ENCODE peak calls at places on chromosomes 11 and 22, in eight cellular contexts. U is epithelial cell of esophagus; F is left ventricle myocardium inferior; N is A549; X is left lung; S is PC-3; J is naive thymus-derived CD4-positive, alpha-beta T cell; O is astrocyte of the cerebellum. T is an unnamed sample.

GRCh38 chr11:83241291-83241946 is 44.7 kb downstream of the CCDC90B start:
- DNase-seq in J (no peak), O (peak), N (peak), U (peak), F (no peak), S (peak), X (no peak), T (peak)

GRCh38 chr22:32649515-32650200 is 151.8 kb upstream of the TIMP3 start:
- DNase-seq in N (no peak), X (peak), F (no peak), S (no peak), J (no peak), U (no peak), O (no peak), T (peak)

GRCh38 chr11:74683941-74684481 is 47.2 kb downstream of the CHRDL2 start:
- DNase-seq in U (no peak), F (no peak), J (no peak), X (no peak), O (no peak), S (peak), N (no peak), T (no peak)

GRCh38 chr11:103541186-103541795 is 432.1 kb downstream of the DYNC2H1 start:
- DNase-seq in N (no peak), U (peak), J (no peak), F (no peak), O (no peak), S (no peak), X (no peak), T (no peak)

GRCh38 chr22:45429921-45430775 is 16.7 kb downstream of the RIBC2 start:
- DNase-seq in S (no peak), U (no peak), O (no peak), J (no peak), N (no peak), F (no peak), X (no peak), T (no peak)

GRCh38 chr22:27454807-27455450 is 346.6 kb downstream of the MN1 start:
- DNase-seq in J (no peak), U (no peak), X (no peak), S (no peak), N (no peak), F (no peak), O (no peak), T (no peak)

GRCh38 chr22:25420925-25421904 is 143.3 kb upstream of the GRK3 start:
- DNase-seq in S (no peak), J (no peak), U (no peak), N (no peak), F (no peak), O (no peak), X (no peak), T (no peak)

GRCh38 chr11:20164152-20164551 is 3.9 kb upstream of the DBX1 start:
- DNase-seq in U (no peak), O (no peak), S (no peak), F (no peak), N (no peak), J (no peak), X (no peak), T (no peak)

GRCh38 chr11:131204984-131205383 is 165.4 kb upstream of the NTM start:
- DNase-seq in X (no peak), S (no peak), J (no peak), O (no peak), F (no peak), N (no peak), U (no peak), T (no peak)

GRCh38 chr11:19101803-19102520 is 15.0 kb upstream of the ZDHHC13 start:
- DNase-seq in X (no peak), S (peak), F (no peak), O (no peak), N (no peak), U (peak), J (no peak), T (no peak)

GRCh38 chr11:79192836-79193235 is 248.0 kb downstream of the TENM4 start:
- DNase-seq in F (no peak), N (no peak), O (no peak), X (no peak), U (no peak), S (no peak), J (no peak), T (no peak)

GRCh38 chr22:24170189-24170588 is 11.1 kb upstream of the SUSD2 start:
- DNase-seq in F (no peak), X (no peak), N (no peak), O (no peak), J (no peak), S (no peak), U (no peak), T (no peak)

GRCh38 chr11:72220696-72221363 is 3.7 kb upstream of the INPPL1 start:
- DNase-seq in S (no peak), F (no peak), O (no peak), U (no peak), N (no peak), X (no peak), J (no peak), T (no peak)

GRCh38 chr11:57368106-57368826 is 12.7 kb downstream of the PRG3 start:
- DNase-seq in F (no peak), U (peak), N (no peak), S (peak), X (peak), J (no peak), O (no peak), T (no peak)

GRCh38 chr11:112289588-112290461 is 29.2 kb upstream of the PLET1 start:
- DNase-seq in F (peak), J (peak), N (peak), O (no peak), S (peak), X (peak), U (peak), T (no peak)

GRCh38 chr11:99199336-99199735 is 178.6 kb downstream of the CNTN5 start:
- DNase-seq in J (no peak), U (no peak), O (peak), X (no peak), S (no peak), F (no peak), N (no peak), T (peak)

GRCh38 chr22:43885319-43885671 is 6.5 kb downstream of the PNPLA5 start:
- DNase-seq in N (no peak), X (peak), J (no peak), S (no peak), U (no peak), O (no peak), F (no peak), T (no peak)

GRCh38 chr11:110295086-110295485 is 1.3 kb downstream of the RDX start:
- DNase-seq in U (no peak), S (no peak), X (no peak), N (no peak), F (no peak), J (no peak), O (no peak), T (no peak)
- H3K4me3 ChIP-seq in U (peak), S (peak), X (peak), N (peak), F (peak), J (no peak), O (peak), T (peak)

GRCh38 chr11:8426076-8426475 is 162.4 kb upstream of the LMO1 start:
- DNase-seq in J (no peak), F (no peak), O (no peak), X (no peak), S (no peak), N (no peak), U (no peak), T (no peak)

DNA sequence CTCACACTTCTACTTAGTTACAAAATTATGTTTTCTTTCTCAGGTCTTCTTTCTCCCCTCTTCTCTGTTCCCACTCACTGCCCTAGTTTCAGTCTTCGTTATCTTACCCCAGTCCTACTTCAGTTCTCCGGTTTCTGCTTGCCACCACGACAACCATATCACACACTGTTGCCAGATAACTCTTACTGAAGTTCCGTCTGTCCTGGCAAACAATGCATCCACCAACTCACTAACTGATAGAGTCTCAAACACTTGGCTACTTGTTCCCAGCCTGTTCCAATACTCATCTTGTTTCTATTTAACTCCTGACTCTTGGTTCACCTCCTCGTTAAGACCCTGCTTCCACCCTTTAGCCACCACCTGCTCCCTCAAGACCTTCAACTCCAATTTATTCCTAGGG is 164.5 kb downstream of the STK33 start:
- DNase-seq in N (no peak), S (no peak), X (no peak), O (no peak), J (no peak), F (no peak), U (no peak), T (no peak)
- H3K4me3 ChIP-seq in N (no peak), S (no peak), X (no peak), O (no peak), J (no peak), F (no peak), U (no peak), T (no peak)

GRCh38 chr22:37293172-37293571 is 10.9 kb downstream of the CYTH4 start:
- DNase-seq in S (no peak), J (no peak), N (no peak), U (no peak), O (no peak), F (no peak), X (no peak), T (no peak)
- H3K4me3 ChIP-seq in S (no peak), J (no peak), N (no peak), U (no peak), O (no peak), F (no peak), X (no peak), T (no peak)

GRCh38 chr22:19447388-19448075 is at the start of gene C22orf39:
- DNase-seq in S (peak), N (peak), U (peak), F (peak), J (peak), X (peak), O (peak), T (peak)

GRCh38 chr22:19449422-19449767 is 1.9 kb upstream of the C22orf39 start:
- DNase-seq in J (no peak), S (no peak), F (no peak), O (no peak), X (no peak), U (no peak), N (no peak), T (no peak)

GRCh38 chr22:19450363-19451175 is 3.1 kb upstream of the C22orf39 start:
- DNase-seq in U (no peak), O (no peak), J (no peak), S (no peak), N (no peak), X (no peak), F (no peak), T (peak)

GRCh38 chr22:19448076-19448607 is 631 bp upstream of the C22orf39 start:
- DNase-seq in S (peak), O (no peak), U (peak), F (no peak), X (no peak), N (peak), J (no peak), T (peak)

GRCh38 chr22:19448739-19449421 is 1.4 kb upstream of the C22orf39 start:
- DNase-seq in N (no peak), U (peak), X (no peak), J (no peak), O (no peak), F (no peak), S (no peak), T (no peak)
- H3K4me3 ChIP-seq in N (no peak), U (no peak), X (peak), J (peak), O (peak), F (peak), S (no peak), T (no peak)

GRCh38 chr11:10752486-10752885 is 1.4 kb downstream of the CTR9 start:
- DNase-seq in N (no peak), J (no peak), X (no peak), S (no peak), O (no peak), U (no peak), F (no peak), T (no peak)
- H3K4me3 ChIP-seq in N (peak), J (peak), X (peak), S (peak), O (no peak), U (peak), F (peak), T (peak)

GRCh38 chr22:36369004-36369921 is 18.5 kb downstream of the MYH9 start:
- DNase-seq in N (no peak), S (no peak), X (no peak), O (no peak), J (no peak), F (no peak), U (no peak), T (no peak)
- H3K4me3 ChIP-seq in N (no peak), S (no peak), X (no peak), O (peak), J (peak), F (peak), U (no peak), T (no peak)

T was measured in skeletal muscle cell.